ENCODE peak calls at places on chromosomes 2 and 18, in nine cellular contexts. U is GM12891, L is H54, Z is thyroid gland, M is lower leg skin, A is Peyer's patch, R is HCT116, V is esophagus squamous epithelium, J is NB4. X is an unnamed sample.
A peak's percentile ranks its signal among the peaks of the same experiment; 100 is the strongest.

GRCh38 chr18:63302647-63303405 is 16.7 kb downstream of the BCL2 start:
- DNase-seq in Z (peak; percentile 39), J (no peak), A (no peak), L (no peak), V (no peak), R (no peak), U (no peak), M (no peak), X (no peak)

GRCh38 chr2:7427293-7428060 is 510.3 kb downstream of the RNF144A start:
- DNase-seq in Z (peak; percentile 4), V (no peak), R (peak; percentile 38), J (peak; percentile 78), L (peak; percentile 22), U (no peak), A (peak; percentile 53), M (no peak), X (peak; percentile 72)

GRCh38 chr2:45394216-45394615 is 216.9 kb downstream of the SRBD1 start:
- DNase-seq in J (no peak), Z (no peak), M (no peak), A (no peak), L (no peak), U (no peak), R (no peak), V (no peak), X (no peak)

GRCh38 chr2:111663471-111663951 is 220.5 kb downstream of the ANAPC1 start:
- DNase-seq in M (no peak), R (no peak), U (no peak), Z (no peak), J (no peak), L (no peak), V (no peak), A (no peak), X (peak; percentile 91)

GRCh38 chr2:16622399-16622968 is 43.1 kb downstream of the CYRIA start:
- DNase-seq in Z (no peak), M (no peak), L (no peak), J (peak; percentile 71), U (no peak), V (no peak), R (no peak), A (no peak), X (no peak)

GRCh38 chr2:10005461-10005860 is 37.9 kb upstream of the KLF11 start:
- DNase-seq in V (no peak), U (no peak), M (peak; percentile 68), R (no peak), A (peak; percentile 31), J (no peak), Z (no peak), L (no peak), X (no peak)

GRCh38 chr18:63683152-63683551 is 19.6 kb upstream of the SERPINB11 start:
- DNase-seq in Z (no peak), M (no peak), R (no peak), L (peak; percentile 37), A (no peak), V (no peak), U (no peak), J (no peak), X (no peak)

GRCh38 chr2:36541891-36542595 is 55.9 kb downstream of the FEZ2 start:
- DNase-seq in M (no peak), U (no peak), L (no peak), J (no peak), A (no peak), V (no peak), Z (no peak), R (no peak), X (no peak)

GRCh38 chr2:139033300-139033699 is 253.1 kb upstream of the NXPH2 start:
- DNase-seq in R (no peak), Z (no peak), A (no peak), U (no peak), L (no peak), V (no peak), M (no peak), J (no peak), X (no peak)

GRCh38 chr2:228827056-228827455 is 444.0 kb downstream of the PID1 start:
- DNase-seq in U (no peak), R (no peak), J (no peak), Z (no peak), L (no peak), V (no peak), M (no peak), A (no peak), X (no peak)

GRCh38 chr2:196176142-196176738 is 4.9 kb upstream of the STK17B start:
- DNase-seq in Z (peak; percentile 20), J (no peak), R (no peak), L (no peak), A (peak; percentile 94), M (no peak), U (no peak), V (peak; percentile 13), X (no peak)
- TF ChIP-seq POLR2A in Z (no peak), J (no peak), R (no peak), L (no peak), A (no peak), M (no peak), U (peak; percentile 43), V (no peak), X (no peak)

DNA sequence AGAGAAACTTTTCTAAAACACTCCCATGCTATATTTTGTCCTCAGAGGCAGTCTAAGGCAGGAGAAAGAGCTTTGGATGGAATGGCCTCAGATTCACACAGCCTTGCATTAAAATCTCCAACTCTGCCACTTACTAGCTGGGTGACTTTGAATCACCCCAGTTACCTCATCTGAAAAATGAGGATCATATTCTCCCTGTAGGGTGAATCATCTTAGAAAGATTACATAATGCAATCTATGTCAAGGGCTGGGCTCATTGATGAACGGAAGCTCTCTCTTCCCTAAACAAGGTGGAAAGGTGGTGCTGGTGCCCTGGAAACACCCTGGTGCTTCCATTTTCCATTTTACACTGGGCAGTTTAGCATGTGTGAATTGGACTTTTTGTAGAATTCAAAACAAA is 48.6 kb upstream of the LCLAT1 start:
- DNase-seq in J (peak; percentile 14), L (no peak), R (no peak), Z (no peak), M (no peak), A (no peak), V (no peak), U (no peak), X (no peak)
- TF ChIP-seq POLR2A in J (no peak), L (no peak), R (no peak), Z (no peak), M (no peak), A (no peak), V (no peak), U (no peak), X (no peak)

GRCh38 chr2:217790195-217790594 is 212.6 kb downstream of the TNS1 start:
- DNase-seq in A (no peak), V (no peak), L (no peak), R (no peak), J (peak; percentile 49), M (no peak), U (no peak), Z (no peak), X (peak; percentile 32)

GRCh38 chr2:217789736-217790181 is 213.0 kb downstream of the TNS1 start:
- DNase-seq in U (no peak), L (no peak), Z (no peak), V (no peak), M (peak; percentile 85), R (no peak), A (no peak), J (no peak), X (no peak)

GRCh38 chr2:217788669-217789002 is 214.2 kb downstream of the TNS1 start:
- DNase-seq in M (no peak), A (no peak), L (no peak), Z (no peak), V (no peak), U (no peak), J (no peak), R (no peak), X (no peak)

GRCh38 chr2:217790681-217791392 is 212.0 kb downstream of the TNS1 start:
- DNase-seq in U (no peak), R (no peak), J (no peak), A (no peak), M (peak; percentile 81), V (no peak), Z (no peak), L (no peak), X (peak; percentile 42)

GRCh38 chr2:217789003-217789735 is 213.6 kb downstream of the TNS1 start:
- DNase-seq in M (peak; percentile 98), Z (peak; percentile 90), A (peak; percentile 87), J (peak; percentile 74), V (no peak), R (peak; percentile 26), L (peak; percentile 56), U (peak; percentile 51), X (peak; percentile 67)
- TF ChIP-seq POLR2A in M (no peak), Z (no peak), A (no peak), J (no peak), V (no peak), R (no peak), L (no peak), U (no peak), X (no peak)

GRCh38 chr2:75360945-75361344 is 161.6 kb upstream of the TACR1 start:
- DNase-seq in U (no peak), R (no peak), J (no peak), V (no peak), A (no peak), L (no peak), Z (no peak), M (no peak), X (no peak)

GRCh38 chr2:75356857-75357256 is 157.5 kb upstream of the TACR1 start:
- DNase-seq in A (no peak), U (no peak), Z (no peak), R (no peak), V (no peak), L (no peak), M (no peak), J (no peak), X (peak; percentile 61)

GRCh38 chr2:75361486-75361885 is 162.2 kb upstream of the TACR1 start:
- DNase-seq in U (no peak), L (no peak), M (no peak), A (no peak), Z (no peak), V (no peak), R (no peak), J (no peak), X (peak; percentile 31)
- TF ChIP-seq POLR2A in U (no peak), L (no peak), M (no peak), A (no peak), Z (no peak), V (no peak), R (no peak), J (no peak), X (no peak)

GRCh38 chr2:171522057-171522803 is at the start of gene CYBRD1:
- DNase-seq in V (peak; percentile 11), M (peak; percentile 98), L (peak; percentile 71), A (peak; percentile 91), J (peak; percentile 93), Z (peak; percentile 94), U (peak; percentile 66), R (no peak), X (peak; percentile 95)
- TF ChIP-seq POLR2A in V (peak; percentile 77), M (no peak), L (peak; percentile 69), A (peak; percentile 97), J (peak; percentile 72), Z (peak; percentile 83), U (peak; percentile 69), R (no peak), X (peak; percentile 87)

X was measured in erythroblast.